ENCODE peak calls at places on chromosomes 11 and 22, in seven cellular contexts. T is stomach, V is tibial nerve, L is IMR-90, U is testis, M is transverse colon, N is body of pancreas. O is an unnamed sample.

GRCh38 chr22:50443801-50444625 is 30.8 kb downstream of the SBF1 start:
- DNase-seq in T (no peak), V (no peak), L (no peak), U (no peak), M (no peak), N (no peak), O (no peak)

GRCh38 chr11:12888525-12889158 is 120.5 kb upstream of the RASSF10 start:
- DNase-seq in T (peak; percentile 91), V (peak; percentile 97), L (peak; percentile 90), U (peak; percentile 94), M (peak; percentile 89), N (peak; percentile 90), O (peak; percentile 95)

GRCh38 chr11:116648229-116649174 is 124.3 kb downstream of the BUD13 start:
- DNase-seq in T (no peak), V (no peak), L (no peak), U (no peak), M (no peak), N (no peak), O (no peak)

GRCh38 chr11:77136074-77136473 is 8.0 kb downstream of the MYO7A start:
- DNase-seq in T (no peak), V (no peak), L (peak; percentile 71), U (no peak), M (no peak), N (no peak), O (no peak)

GRCh38 chr11:27380796-27381195 is 17.8 kb upstream of the CCDC34 start:
- DNase-seq in T (no peak), V (no peak), L (no peak), U (no peak), M (no peak), N (no peak), O (no peak)

GRCh38 chr22:41831383-41831782 is 1.5 kb upstream of the SREBF2 start:
- DNase-seq in T (no peak), V (no peak), L (no peak), U (no peak), M (no peak), N (no peak), O (no peak)

GRCh38 chr11:2549491-2549875 is 104.7 kb downstream of the KCNQ1 start:
- DNase-seq in T (no peak), V (no peak), L (no peak), U (no peak), M (peak; percentile 5), N (no peak), O (peak; percentile 31)

GRCh38 chr11:116414357-116414756 is 358.4 kb downstream of the BUD13 start:
- DNase-seq in T (no peak), V (no peak), L (no peak), U (no peak), M (no peak), N (no peak), O (no peak)

GRCh38 chr11:113838005-113838404 is 37.4 kb downstream of the USP28 start:
- DNase-seq in T (no peak), V (no peak), L (no peak), U (no peak), M (no peak), N (no peak), O (no peak)

GRCh38 chr11:75230621-75231020 is 10.0 kb upstream of the TPBGL start:
- DNase-seq in T (no peak), V (no peak), L (no peak), U (no peak), M (no peak), N (no peak), O (no peak)

GRCh38 chr11:68997124-68997994 is 15.7 kb downstream of the MRGPRF start:
- DNase-seq in T (no peak), V (no peak), L (no peak), U (no peak), M (peak; percentile 5), N (no peak), O (no peak)

GRCh38 chr11:126874276-126874675 is 126.3 kb downstream of the KIRREL3 start:
- DNase-seq in T (no peak), V (no peak), L (peak; percentile 58), U (no peak), M (no peak), N (no peak), O (no peak)

GRCh38 chr22:37607912-37608476 is 640 bp upstream of the GGA1 start:
- DNase-seq in T (no peak), V (no peak), L (no peak), U (no peak), M (peak; percentile 30), N (no peak), O (no peak)

GRCh38 chr22:18078329-18079041 is 695 bp downstream of the PEX26 start:
- DNase-seq in T (peak; percentile 60), V (no peak), L (peak; percentile 19), U (no peak), M (peak; percentile 60), N (peak; percentile 64), O (peak; percentile 60)

GRCh38 chr11:129881570-129882170 is 13.7 kb downstream of the NFRKB start:
- DNase-seq in T (peak; percentile 53), V (no peak), L (peak; percentile 21), U (peak; percentile 45), M (no peak), N (no peak), O (no peak)

GRCh38 chr11:26649884-26650283 is 72.0 kb downstream of the SLC5A12 start:
- DNase-seq in T (peak; percentile 58), V (peak; percentile 69), L (peak; percentile 53), U (peak; percentile 84), M (peak; percentile 61), N (peak; percentile 80), O (no peak)

GRCh38 chr11:91773090-91773489 is 451.5 kb upstream of the FAT3 start:
- DNase-seq in T (no peak), V (no peak), L (no peak), U (no peak), M (no peak), N (no peak), O (no peak)

GRCh38 chr11:96259053-96259837 is 83.8 kb downstream of the MAML2 start:
- DNase-seq in T (no peak), V (no peak), L (peak; percentile 86), U (no peak), M (no peak), N (no peak), O (no peak)

GRCh38 chr11:102810943-102811528 is 13.1 kb upstream of the MMP1 start:
- DNase-seq in T (no peak), V (no peak), L (peak; percentile 45), U (no peak), M (no peak), N (no peak), O (no peak)

GRCh38 chr11:66221726-66222236 is 46.7 kb upstream of the RAB1B start:
- DNase-seq in T (no peak), V (no peak), L (peak; percentile 24), U (no peak), M (no peak), N (no peak), O (no peak)

GRCh38 chr11:27610287-27610686 is 90.0 kb downstream of the BDNF start:
- DNase-seq in T (no peak), V (no peak), L (no peak), U (no peak), M (no peak), N (no peak), O (no peak)

GRCh38 chr11:123245567-123245966 is 50.5 kb upstream of the CLMP start:
- DNase-seq in T (no peak), V (no peak), L (no peak), U (no peak), M (no peak), N (no peak), O (no peak)

GRCh38 chr22:31104869-31105268 is 2.5 kb downstream of the SELENOM start:
- DNase-seq in T (no peak), V (no peak), L (no peak), U (peak; percentile 67), M (no peak), N (no peak), O (no peak)

DNA sequence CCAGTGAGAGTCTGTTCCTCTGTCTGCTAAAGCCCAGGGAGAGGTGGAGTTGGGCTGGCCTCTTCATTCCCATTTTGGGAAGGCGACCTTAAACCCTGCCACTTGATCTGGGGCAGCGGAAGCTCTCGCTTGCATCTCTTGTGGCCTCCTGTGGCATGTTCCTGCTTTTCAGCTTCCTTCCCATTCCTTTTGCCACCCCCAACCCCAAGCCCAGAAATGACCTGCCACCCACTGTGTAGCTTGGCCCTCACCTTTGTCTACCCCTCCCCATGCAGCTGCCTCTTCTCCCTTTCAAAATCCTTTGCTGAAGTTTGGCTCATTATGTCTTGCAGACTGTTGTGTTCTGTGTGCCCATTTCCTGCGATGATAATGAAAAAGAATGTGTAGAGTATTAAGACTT is 110.2 kb downstream of the DBX1 start:
- DNase-seq in T (no peak), V (no peak), L (no peak), U (no peak), M (no peak), N (no peak), O (no peak)
- TF ChIP-seq CTCF in T (no peak), V (no peak), L (no peak), U (no peak), M (no peak), N (no peak), O (no peak)

GRCh38 chr22:46073683-46074504 is 76.4 kb upstream of the PPARA start:
- DNase-seq in T (peak; percentile 43), V (no peak), L (peak; percentile 42), U (peak; percentile 46), M (peak; percentile 50), N (no peak), O (peak; percentile 57)

GRCh38 chr22:46070722-46071450 is 79.4 kb upstream of the PPARA start:
- DNase-seq in T (peak; percentile 71), V (no peak), L (peak; percentile 54), U (peak; percentile 72), M (peak; percentile 68), N (peak; percentile 68), O (no peak)

GRCh38 chr22:46072981-46073682 is 77.2 kb upstream of the PPARA start:
- DNase-seq in T (peak; percentile 22), V (no peak), L (no peak), U (peak; percentile 14), M (peak; percentile 7), N (no peak), O (peak; percentile 14)

GRCh38 chr22:46071451-46072029 is 78.8 kb upstream of the PPARA start:
- DNase-seq in T (peak; percentile 91), V (peak; percentile 96), L (peak; percentile 90), U (peak; percentile 94), M (peak; percentile 89), N (peak; percentile 94), O (peak; percentile 97)

GRCh38 chr22:46072030-46072881 is 78.1 kb upstream of the PPARA start:
- DNase-seq in T (peak; percentile 82), V (no peak), L (peak; percentile 61), U (peak; percentile 44), M (peak; percentile 84), N (peak; percentile 69), O (no peak)
- TF ChIP-seq POLR2A in T (no peak), V (peak; percentile 6), L (no peak), U (no peak), M (peak; percentile 85), N (peak; percentile 8), O (no peak)

DNA sequence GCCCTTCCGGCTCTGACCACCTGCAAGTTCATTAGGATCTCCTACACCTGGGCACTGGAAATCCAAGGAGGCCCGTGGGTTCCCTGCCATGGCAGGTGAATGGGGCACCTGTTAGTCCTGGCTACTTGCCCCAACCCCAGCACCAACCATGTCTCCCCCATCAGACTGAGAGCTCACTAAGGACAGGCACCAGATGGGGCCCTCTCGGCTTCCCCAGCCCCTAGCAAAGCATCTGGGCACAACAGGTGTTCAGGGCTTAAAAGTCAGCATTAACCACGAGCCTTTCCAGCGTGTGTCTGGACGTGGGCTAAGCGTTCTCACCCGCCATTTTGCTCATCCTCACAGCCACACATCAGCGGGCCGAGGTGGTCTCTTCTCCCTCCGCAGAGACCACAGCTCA is 2.2 kb downstream of the SULT4A1 start:
- DNase-seq in T (no peak), V (no peak), L (no peak), U (no peak), M (no peak), N (no peak), O (no peak)
- H3K27me3 ChIP-seq in T (peaks cover 76% of the 10 kb centered on the region), V (no peaks in the 10 kb centered on the region), L (peaks cover 6% of the 10 kb centered on the region), U (no peaks in the 10 kb centered on the region), M (peaks cover 55% of the 10 kb centered on the region), N (no peaks in the 10 kb centered on the region), O (no peaks in the 10 kb centered on the region)

GRCh38 chr11:119995730-119996491 is 142.0 kb downstream of the TRIM29 start:
- DNase-seq in T (no peak), V (no peak), L (no peak), U (no peak), M (no peak), N (no peak), O (no peak)
- TF ChIP-seq CTCF in T (no peak), V (no peak), L (no peak), U (no peak), M (no peak), N (no peak), O (no peak)